ENCODE peak calls at places on chromosomes 12 and 14, in nine cellular contexts. One of them, this sample, is unnamed.

GRCh38 chr12:1443421-1444141 is 150.8 kb downstream of the FBXL14 start:
- DNase-seq in CD4-positive, alpha-beta memory T cell: no peak
- DNase-seq in HEK293T: no peak
- DNase-seq in activated naive CD4-positive, alpha-beta T cell treated with Interleukin-2 at 50 U/mL for 16 hours: no peak
- DNase-seq in upper lobe of right lung: no peak
- DNase-seq in endothelial cell: no peak
- DNase-seq in NCI-H1436: no peak
- DNase-seq in RPMI8226: no peak
- DNase-seq in nephron progenitor cell: no peak
- DNase-seq in this sample: peak

GRCh38 chr14:60206837-60207533 is 41.8 kb upstream of the DHRS7 start:
- DNase-seq in CD4-positive, alpha-beta memory T cell: no peak
- DNase-seq in upper lobe of right lung: no peak
- DNase-seq in activated naive CD4-positive, alpha-beta T cell treated with Interleukin-2 at 50 U/mL for 16 hours: no peak
- DNase-seq in NCI-H1436: no peak
- DNase-seq in endothelial cell: no peak
- DNase-seq in nephron progenitor cell: no peak
- DNase-seq in RPMI8226: no peak
- DNase-seq in HEK293T: no peak
- DNase-seq in this sample: peak

GRCh38 chr14:69260979-69261605 is 1.1 kb downstream of the GALNT16 start:
- DNase-seq in upper lobe of right lung: no peak
- DNase-seq in activated naive CD4-positive, alpha-beta T cell treated with Interleukin-2 at 50 U/mL for 16 hours: peak
- DNase-seq in NCI-H1436: peak
- DNase-seq in nephron progenitor cell: peak
- DNase-seq in CD4-positive, alpha-beta memory T cell: peak
- DNase-seq in RPMI8226: peak
- DNase-seq in HEK293T: peak
- DNase-seq in endothelial cell: peak
- DNase-seq in this sample: peak

GRCh38 chr12:51322452-51322851 is 1.5 kb downstream of the BIN2 start:
- DNase-seq in NCI-H1436: no peak
- DNase-seq in RPMI8226: no peak
- DNase-seq in HEK293T: no peak
- DNase-seq in endothelial cell: no peak
- DNase-seq in activated naive CD4-positive, alpha-beta T cell treated with Interleukin-2 at 50 U/mL for 16 hours: peak
- DNase-seq in upper lobe of right lung: no peak
- DNase-seq in nephron progenitor cell: no peak
- DNase-seq in CD4-positive, alpha-beta memory T cell: no peak
- DNase-seq in this sample: no peak

GRCh38 chr14:37591941-37592287 is 3.1 kb downstream of the FOXA1 start:
- DNase-seq in upper lobe of right lung: peak
- DNase-seq in HEK293T: no peak
- DNase-seq in CD4-positive, alpha-beta memory T cell: no peak
- DNase-seq in nephron progenitor cell: no peak
- DNase-seq in endothelial cell: no peak
- DNase-seq in NCI-H1436: no peak
- DNase-seq in RPMI8226: no peak
- DNase-seq in activated naive CD4-positive, alpha-beta T cell treated with Interleukin-2 at 50 U/mL for 16 hours: no peak
- DNase-seq in this sample: no peak

GRCh38 chr12:20188930-20189653 is 179.2 kb upstream of the PDE3A start:
- DNase-seq in endothelial cell: no peak
- DNase-seq in RPMI8226: no peak
- DNase-seq in upper lobe of right lung: no peak
- DNase-seq in NCI-H1436: no peak
- DNase-seq in nephron progenitor cell: no peak
- DNase-seq in HEK293T: no peak
- DNase-seq in activated naive CD4-positive, alpha-beta T cell treated with Interleukin-2 at 50 U/mL for 16 hours: no peak
- DNase-seq in CD4-positive, alpha-beta memory T cell: no peak
- DNase-seq in this sample: no peak

GRCh38 chr14:32460267-32460666 is 131.2 kb downstream of the AKAP6 start:
- DNase-seq in activated naive CD4-positive, alpha-beta T cell treated with Interleukin-2 at 50 U/mL for 16 hours: no peak
- DNase-seq in endothelial cell: no peak
- DNase-seq in CD4-positive, alpha-beta memory T cell: no peak
- DNase-seq in HEK293T: no peak
- DNase-seq in upper lobe of right lung: no peak
- DNase-seq in RPMI8226: no peak
- DNase-seq in nephron progenitor cell: no peak
- DNase-seq in NCI-H1436: no peak
- DNase-seq in this sample: no peak

GRCh38 chr12:8475508-8475907 is 19.7 kb downstream of the CLEC6A start:
- DNase-seq in NCI-H1436: no peak
- DNase-seq in nephron progenitor cell: no peak
- DNase-seq in activated naive CD4-positive, alpha-beta T cell treated with Interleukin-2 at 50 U/mL for 16 hours: no peak
- DNase-seq in HEK293T: no peak
- DNase-seq in upper lobe of right lung: no peak
- DNase-seq in CD4-positive, alpha-beta memory T cell: no peak
- DNase-seq in endothelial cell: no peak
- DNase-seq in RPMI8226: no peak
- DNase-seq in this sample: no peak

GRCh38 chr12:7705846-7706245 is 5.4 kb upstream of the DPPA3 start:
- DNase-seq in NCI-H1436: no peak
- DNase-seq in endothelial cell: no peak
- DNase-seq in activated naive CD4-positive, alpha-beta T cell treated with Interleukin-2 at 50 U/mL for 16 hours: no peak
- DNase-seq in nephron progenitor cell: no peak
- DNase-seq in HEK293T: no peak
- DNase-seq in RPMI8226: no peak
- DNase-seq in upper lobe of right lung: no peak
- DNase-seq in CD4-positive, alpha-beta memory T cell: no peak
- DNase-seq in this sample: peak

GRCh38 chr12:113680868-113681267 is 209.2 kb upstream of the LHX5 start:
- DNase-seq in activated naive CD4-positive, alpha-beta T cell treated with Interleukin-2 at 50 U/mL for 16 hours: no peak
- DNase-seq in nephron progenitor cell: no peak
- DNase-seq in upper lobe of right lung: no peak
- DNase-seq in CD4-positive, alpha-beta memory T cell: no peak
- DNase-seq in endothelial cell: no peak
- DNase-seq in RPMI8226: no peak
- DNase-seq in HEK293T: no peak
- DNase-seq in NCI-H1436: no peak
- DNase-seq in this sample: no peak

GRCh38 chr14:92560106-92560865 is 46.7 kb downstream of the RIN3 start:
- DNase-seq in HEK293T: no peak
- DNase-seq in NCI-H1436: no peak
- DNase-seq in upper lobe of right lung: no peak
- DNase-seq in CD4-positive, alpha-beta memory T cell: peak
- DNase-seq in nephron progenitor cell: no peak
- DNase-seq in RPMI8226: no peak
- DNase-seq in endothelial cell: no peak
- DNase-seq in activated naive CD4-positive, alpha-beta T cell treated with Interleukin-2 at 50 U/mL for 16 hours: peak
- DNase-seq in this sample: no peak